ENCODE peak calls at places on chromosome 18, in five cellular contexts. N, J, D, W and L are unnamed samples.

GRCh38 chr18:45910405-45911023 is 56.6 kb downstream of the EPG5 start:
- DNase-seq in N (no peak), J (no peak), D (peak; percentile 22), W (peak; percentile 36), L (no peak)

GRCh38 chr18:3688682-3689081 is 238.7 kb downstream of the TGIF1 start:
- DNase-seq in N (no peak), J (no peak), D (no peak), W (no peak), L (no peak)

GRCh38 chr18:57445488-57446319 is 10.5 kb downstream of the ONECUT2 start:
- DNase-seq in N (no peak), J (no peak), D (no peak), W (no peak), L (no peak)

GRCh38 chr18:48408727-48409590 is at the start of gene ZBTB7C:
- DNase-seq in N (peak; percentile 67), J (no peak), D (no peak), W (no peak), L (peak; percentile 75)

GRCh38 chr18:3998698-3999333 is 456.3 kb downstream of the DLGAP1 start:
- DNase-seq in N (no peak), J (no peak), D (no peak), W (no peak), L (no peak)

GRCh38 chr18:76451475-76452331 is 43.3 kb downstream of the ZNF516 start:
- DNase-seq in N (no peak), J (no peak), D (no peak), W (peak; percentile 21), L (no peak)

GRCh38 chr18:51522821-51523220 is 325.3 kb upstream of the MEX3C start:
- DNase-seq in N (no peak), J (no peak), D (no peak), W (no peak), L (no peak)

GRCh38 chr18:46893360-46893759 is 23.9 kb downstream of the PIAS2 start:
- DNase-seq in N (no peak), J (no peak), D (no peak), W (no peak), L (no peak)

GRCh38 chr18:11572201-11572600 is 37.2 kb upstream of the SLC35G4 start:
- DNase-seq in N (no peak), J (no peak), D (no peak), W (no peak), L (no peak)

GRCh38 chr18:25169701-25170100 is 182.3 kb downstream of the ZNF521 start:
- DNase-seq in N (no peak), J (no peak), D (no peak), W (no peak), L (no peak)

GRCh38 chr18:78794031-78794430 is 185.6 kb upstream of the SALL3 start:
- DNase-seq in N (no peak), J (no peak), D (no peak), W (no peak), L (peak; percentile 40)

GRCh38 chr18:75638597-75639467 is 211.3 kb upstream of the SMIM21 start:
- DNase-seq in N (no peak), J (peak; percentile 29), D (peak; percentile 38), W (no peak), L (no peak)

GRCh38 chr18:9380101-9380500 is 45.5 kb downstream of the TWSG1 start:
- DNase-seq in N (no peak), J (no peak), D (no peak), W (no peak), L (no peak)

GRCh38 chr18:34550902-34551301 is 159.2 kb upstream of the DTNA start:
- DNase-seq in N (no peak), J (no peak), D (no peak), W (no peak), L (no peak)

GRCh38 chr18:79420033-79420745 is 24.5 kb downstream of the NFATC1 start:
- DNase-seq in N (no peak), J (no peak), D (no peak), W (no peak), L (no peak)

GRCh38 chr18:73952296-73952946 is 195.2 kb downstream of the FBXO15 start:
- DNase-seq in N (no peak), J (no peak), D (no peak), W (no peak), L (no peak)

GRCh38 chr18:2681993-2682603 is 26.6 kb downstream of the SMCHD1 start:
- DNase-seq in N (no peak), J (no peak), D (no peak), W (no peak), L (no peak)

GRCh38 chr18:9101730-9102390 is 639 bp upstream of the NDUFV2 start:
- DNase-seq in N (no peak), J (no peak), D (peak; percentile 36), W (no peak), L (no peak)

GRCh38 chr18:76771132-76771824 is 51.1 kb upstream of the ZNF236 start:
- DNase-seq in N (no peak), J (no peak), D (no peak), W (no peak), L (no peak)

GRCh38 chr18:80109676-80110078 is 615 bp downstream of the ADNP2 start:
- DNase-seq in N (peak; percentile 61), J (peak; percentile 33), D (peak; percentile 43), W (peak; percentile 46), L (no peak)

GRCh38 chr18:48781041-48781989 is 169.4 kb downstream of the SMAD7 start:
- DNase-seq in N (peak; percentile 83), J (peak; percentile 70), D (peak; percentile 95), W (peak; percentile 90), L (peak; percentile 99)

GRCh38 chr18:11050966-11051365 is 98.4 kb downstream of the PIEZO2 start:
- DNase-seq in N (no peak), J (no peak), D (no peak), W (no peak), L (no peak)

GRCh38 chr18:377088-377487 is 109.2 kb upstream of the THOC1 start:
- DNase-seq in N (no peak), J (no peak), D (no peak), W (no peak), L (no peak)

GRCh38 chr18:52617931-52618330 is 277.9 kb downstream of the DCC start:
- DNase-seq in N (no peak), J (no peak), D (no peak), W (no peak), L (no peak)

GRCh38 chr18:77101410-77102245 is 31.0 kb downstream of the MBP start:
- DNase-seq in N (peak; percentile 93), J (peak; percentile 86), D (peak; percentile 64), W (peak; percentile 90), L (peak; percentile 90)

GRCh38 chr18:38551881-38552280 is 986.3 kb upstream of the CELF4 start:
- DNase-seq in N (no peak), J (no peak), D (peak; percentile 5), W (no peak), L (no peak)

GRCh38 chr18:56945171-56945863 is 201.6 kb upstream of the BOD1L2 start:
- DNase-seq in N (no peak), J (no peak), D (no peak), W (no peak), L (no peak)

GRCh38 chr18:808086-808485 is 4.0 kb downstream of the YES1 start:
- DNase-seq in N (no peak), J (no peak), D (no peak), W (no peak), L (no peak)

DNA sequence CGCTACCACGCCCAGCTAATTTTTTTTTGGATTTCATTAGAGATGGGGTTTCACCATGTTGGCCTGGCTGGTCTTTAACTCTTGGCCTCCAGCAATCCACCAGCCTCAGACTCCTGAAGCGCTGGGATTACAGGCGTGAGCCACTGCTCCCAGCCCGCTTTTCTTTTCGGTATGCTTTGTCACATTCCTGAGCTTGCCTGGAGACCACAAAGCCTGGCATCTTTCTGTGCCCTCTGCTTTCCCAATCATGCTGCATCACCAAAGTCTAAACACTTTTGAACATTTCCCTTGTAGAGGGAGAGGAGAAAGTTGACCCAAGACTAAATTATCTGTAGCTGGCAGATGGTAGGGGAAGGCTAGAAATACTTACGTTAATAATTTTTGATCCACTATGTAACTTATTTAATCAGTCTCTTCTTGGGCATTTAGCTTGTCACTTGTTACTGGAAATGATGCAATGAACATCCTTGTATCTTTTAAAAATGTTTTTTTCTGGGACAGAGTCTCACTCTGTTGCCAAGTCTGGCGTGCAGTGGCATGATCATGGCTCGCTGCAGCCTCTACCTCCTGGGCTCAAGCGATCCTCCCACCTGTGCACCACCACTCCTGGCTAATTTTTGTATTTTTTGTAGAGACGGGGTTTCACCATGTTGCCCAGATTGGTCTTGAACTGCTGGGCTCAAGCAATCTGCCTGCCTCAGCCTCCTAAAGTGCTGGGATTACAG is 2.7 kb upstream of the NPC1 start:
- DNase-seq in N (no peak), J (no peak), D (no peak), W (no peak), L (no peak)
- H3K4me1 ChIP-seq in N (peaks cover 18% of the 10 kb centered on the region), J (peaks cover 6% of the 10 kb centered on the region), D (peaks cover 24% of the 10 kb centered on the region), W (peaks cover 26% of the 10 kb centered on the region), L (peaks cover 18% of the 10 kb centered on the region)

DNA sequence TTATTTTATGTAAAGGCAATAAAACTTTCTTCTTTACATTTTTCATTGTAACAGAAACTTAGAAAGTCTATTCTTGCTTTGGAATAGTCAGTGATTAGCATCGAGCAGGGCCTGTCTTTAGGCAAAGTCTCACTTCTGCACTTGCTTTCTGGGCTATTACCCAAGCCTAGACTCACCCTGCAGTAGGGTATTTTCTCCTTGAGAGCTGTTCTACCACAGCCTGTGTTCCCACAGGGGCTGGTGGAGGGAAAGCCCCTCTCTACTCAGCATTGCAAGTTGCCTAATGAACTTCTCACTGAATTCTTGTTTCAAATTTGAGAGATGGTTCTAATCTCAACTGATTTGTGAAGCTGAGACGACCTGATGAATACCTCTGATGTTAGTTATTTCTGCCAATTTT is 111.7 kb upstream of the KLHL14 start:
- DNase-seq in N (no peak), J (no peak), D (no peak), W (no peak), L (no peak)
- TF ChIP-seq CTCF in N (no peak), J (no peak), D (no peak), W (no peak), L (no peak)

DNA sequence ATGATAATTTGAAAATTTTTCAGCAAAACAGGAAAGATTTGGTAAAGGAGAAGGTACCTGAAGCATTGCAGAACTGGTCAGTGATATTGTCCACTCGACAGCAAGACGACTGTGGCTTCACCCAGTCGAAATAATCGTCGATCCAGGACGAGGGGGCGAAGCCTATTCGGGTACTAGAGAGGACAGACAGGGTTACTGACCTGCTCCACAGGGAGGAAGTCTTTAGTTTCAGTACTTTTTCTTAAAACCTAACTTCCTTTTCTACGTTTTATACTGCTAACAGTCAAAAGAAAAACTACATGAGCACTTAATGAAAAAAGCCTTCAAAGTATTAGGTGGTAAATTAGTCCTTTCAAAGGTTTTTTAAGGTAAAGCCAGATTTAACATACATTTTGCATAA is 36.0 kb downstream of the RMC1 start:
- DNase-seq in N (no peak), J (no peak), D (no peak), W (no peak), L (no peak)
- H3K36me3 ChIP-seq in N (peaks cover 100% of the 10 kb centered on the region), J (no peaks in the 10 kb centered on the region), D (peaks cover 8% of the 10 kb centered on the region), W (peaks cover 100% of the 10 kb centered on the region), L (peaks cover 100% of the 10 kb centered on the region)

GRCh38 chr18:50094221-50094773 is 100.7 kb downstream of the MYO5B start:
- DNase-seq in N (no peak), J (no peak), D (no peak), W (no peak), L (no peak)
- H3K4me1 ChIP-seq in N (peaks cover 40% of the 10 kb centered on the region), J (no peaks in the 10 kb centered on the region), D (peaks cover 6% of the 10 kb centered on the region), W (no peaks in the 10 kb centered on the region), L (no peaks in the 10 kb centered on the region)